ENCODE peak calls at places on chromosomes 7 and 10, in five cellular contexts. One of them, this sample, is unnamed.

GRCh38 chr10:133129151-133129853 is 30.7 kb upstream of the KNDC1 start:
- DNase-seq in neural progenitor cell: no peak
- DNase-seq in activated T-helper 1 cell treated with Interleukin-2 at 50 U/mL for 16 hours: no peak
- DNase-seq in activated T-cell treated with anti-CD3 and anti-CD28 coated beads, Interleukin-2, amount 50 U/mL, for 72 hours: no peak
- DNase-seq in GM12892: no peak
- DNase-seq in this sample: peak

GRCh38 chr10:74282853-74283205 is 131.8 kb downstream of the ADK start:
- DNase-seq in neural progenitor cell: no peak
- DNase-seq in activated T-helper 1 cell treated with Interleukin-2 at 50 U/mL for 16 hours: no peak
- DNase-seq in activated T-cell treated with anti-CD3 and anti-CD28 coated beads, Interleukin-2, amount 50 U/mL, for 72 hours: no peak
- DNase-seq in GM12892: no peak
- DNase-seq in this sample: no peak

GRCh38 chr10:124668517-124669051 is 75.6 kb downstream of the FAM53B start:
- DNase-seq in neural progenitor cell: no peak
- DNase-seq in activated T-helper 1 cell treated with Interleukin-2 at 50 U/mL for 16 hours: no peak
- DNase-seq in activated T-cell treated with anti-CD3 and anti-CD28 coated beads, Interleukin-2, amount 50 U/mL, for 72 hours: no peak
- DNase-seq in GM12892: no peak
- DNase-seq in this sample: no peak

GRCh38 chr7:4661871-4662270 is 20.2 kb upstream of the FOXK1 start:
- DNase-seq in neural progenitor cell: no peak
- DNase-seq in activated T-helper 1 cell treated with Interleukin-2 at 50 U/mL for 16 hours: no peak
- DNase-seq in activated T-cell treated with anti-CD3 and anti-CD28 coated beads, Interleukin-2, amount 50 U/mL, for 72 hours: no peak
- DNase-seq in GM12892: no peak
- DNase-seq in this sample: no peak

GRCh38 chr7:27367930-27368549 is 125.4 kb downstream of the EVX1 start:
- DNase-seq in neural progenitor cell: no peak
- DNase-seq in activated T-helper 1 cell treated with Interleukin-2 at 50 U/mL for 16 hours: no peak
- DNase-seq in activated T-cell treated with anti-CD3 and anti-CD28 coated beads, Interleukin-2, amount 50 U/mL, for 72 hours: no peak
- DNase-seq in GM12892: no peak
- DNase-seq in this sample: no peak

GRCh38 chr10:128362514-128362913 is 236.3 kb upstream of the MKI67 start:
- DNase-seq in neural progenitor cell: no peak
- DNase-seq in activated T-helper 1 cell treated with Interleukin-2 at 50 U/mL for 16 hours: no peak
- DNase-seq in activated T-cell treated with anti-CD3 and anti-CD28 coated beads, Interleukin-2, amount 50 U/mL, for 72 hours: no peak
- DNase-seq in GM12892: no peak
- DNase-seq in this sample: no peak

GRCh38 chr10:79266543-79267312 is 80.5 kb upstream of the PPIF start:
- DNase-seq in neural progenitor cell: no peak
- DNase-seq in activated T-helper 1 cell treated with Interleukin-2 at 50 U/mL for 16 hours: no peak
- DNase-seq in activated T-cell treated with anti-CD3 and anti-CD28 coated beads, Interleukin-2, amount 50 U/mL, for 72 hours: no peak
- DNase-seq in GM12892: peak
- DNase-seq in this sample: no peak

GRCh38 chr7:77707504-77707992 is 11.3 kb downstream of the RSBN1L start:
- DNase-seq in neural progenitor cell: no peak
- DNase-seq in activated T-helper 1 cell treated with Interleukin-2 at 50 U/mL for 16 hours: no peak
- DNase-seq in activated T-cell treated with anti-CD3 and anti-CD28 coated beads, Interleukin-2, amount 50 U/mL, for 72 hours: no peak
- DNase-seq in GM12892: no peak
- DNase-seq in this sample: no peak

GRCh38 chr10:127041561-127041960 is 136.3 kb downstream of the DOCK1 start:
- DNase-seq in neural progenitor cell: no peak
- DNase-seq in activated T-helper 1 cell treated with Interleukin-2 at 50 U/mL for 16 hours: no peak
- DNase-seq in activated T-cell treated with anti-CD3 and anti-CD28 coated beads, Interleukin-2, amount 50 U/mL, for 72 hours: no peak
- DNase-seq in GM12892: no peak
- DNase-seq in this sample: no peak

GRCh38 chr10:71342850-71343773 is 24.1 kb downstream of the SLC29A3 start:
- DNase-seq in neural progenitor cell: no peak
- DNase-seq in activated T-helper 1 cell treated with Interleukin-2 at 50 U/mL for 16 hours: no peak
- DNase-seq in activated T-cell treated with anti-CD3 and anti-CD28 coated beads, Interleukin-2, amount 50 U/mL, for 72 hours: no peak
- DNase-seq in GM12892: no peak
- DNase-seq in this sample: no peak

GRCh38 chr7:134767567-134768168 is 11.8 kb upstream of the CALD1 start:
- DNase-seq in neural progenitor cell: no peak
- DNase-seq in activated T-helper 1 cell treated with Interleukin-2 at 50 U/mL for 16 hours: no peak
- DNase-seq in activated T-cell treated with anti-CD3 and anti-CD28 coated beads, Interleukin-2, amount 50 U/mL, for 72 hours: no peak
- DNase-seq in GM12892: no peak
- DNase-seq in this sample: no peak

GRCh38 chr10:126272526-126272925 is 115.8 kb downstream of the ADAM12 start:
- DNase-seq in neural progenitor cell: no peak
- DNase-seq in activated T-helper 1 cell treated with Interleukin-2 at 50 U/mL for 16 hours: no peak
- DNase-seq in activated T-cell treated with anti-CD3 and anti-CD28 coated beads, Interleukin-2, amount 50 U/mL, for 72 hours: no peak
- DNase-seq in GM12892: no peak
- DNase-seq in this sample: no peak

GRCh38 chr10:50556238-50557120 is 67.3 kb downstream of the SGMS1 start:
- DNase-seq in neural progenitor cell: no peak
- DNase-seq in activated T-helper 1 cell treated with Interleukin-2 at 50 U/mL for 16 hours: no peak
- DNase-seq in activated T-cell treated with anti-CD3 and anti-CD28 coated beads, Interleukin-2, amount 50 U/mL, for 72 hours: no peak
- DNase-seq in GM12892: no peak
- DNase-seq in this sample: no peak

GRCh38 chr10:66931949-66932343 is 6.1 kb downstream of the LRRTM3 start:
- DNase-seq in neural progenitor cell: no peak
- DNase-seq in activated T-helper 1 cell treated with Interleukin-2 at 50 U/mL for 16 hours: no peak
- DNase-seq in activated T-cell treated with anti-CD3 and anti-CD28 coated beads, Interleukin-2, amount 50 U/mL, for 72 hours: no peak
- DNase-seq in GM12892: no peak
- DNase-seq in this sample: peak